ENCODE peak calls at places on chromosomes 1 and 21, in eight cellular contexts. Q is IMR-90; K is left ventricle myocardium inferior; X is cardiac fibroblast; W is T follicular helper cell; J is H9; S is activated CD8-positive, alpha-beta memory T cell treated with anti-CD3 and anti-CD28 coated beads, Interleukin-2, amount 50 U/mL, for 4 hours; Y is stimulated activated CD8-positive, alpha-beta memory T cell treated with anti-CD3 and anti-CD28 coated beads, Interleukin-4, amount 100 ng/mL, for 1 hour. G is an unnamed sample.

GRCh38 chr1:180195916-180196315 is 34.1 kb upstream of the LHX4 start:
- DNase-seq in K (no peak), X (no peak), J (no peak), S (no peak), W (no peak), Y (no peak), Q (no peak), G (no peak)

GRCh38 chr1:65281846-65282245 is 27.5 kb upstream of the DNAJC6 start:
- DNase-seq in J (no peak), K (no peak), W (no peak), Y (no peak), X (no peak), S (no peak), Q (no peak), G (no peak)

GRCh38 chr1:244709491-244710368 is 56.8 kb downstream of the DESI2 start:
- DNase-seq in K (no peak), Q (no peak), Y (no peak), W (no peak), X (no peak), J (no peak), S (no peak), G (no peak)

GRCh38 chr1:98322966-98323365 is 338.6 kb upstream of the SNX7 start:
- DNase-seq in J (no peak), K (no peak), Y (no peak), Q (peak), X (peak), S (no peak), W (no peak), G (no peak)

GRCh38 chr1:244028701-244029100 is 22.4 kb upstream of the ZBTB18 start:
- DNase-seq in X (no peak), J (no peak), K (no peak), Y (no peak), S (no peak), W (no peak), Q (no peak), G (no peak)

GRCh38 chr21:15437873-15438272 is 291.9 kb upstream of the USP25 start:
- DNase-seq in K (no peak), X (peak), Y (no peak), W (no peak), S (no peak), Q (no peak), J (no peak), G (no peak)

GRCh38 chr1:192343304-192343703 is 26.5 kb downstream of the RGS21 start:
- DNase-seq in W (no peak), K (no peak), Q (no peak), X (no peak), J (no peak), Y (no peak), S (no peak), G (no peak)

GRCh38 chr1:186055846-186056245 is 319.2 kb downstream of the TPR start:
- DNase-seq in X (peak), Q (peak), J (no peak), S (no peak), Y (no peak), W (no peak), K (no peak), G (no peak)

GRCh38 chr1:183600136-183600535 is 9.9 kb upstream of the NCF2 start:
- DNase-seq in S (no peak), Y (no peak), X (peak), Q (peak), W (no peak), J (no peak), K (no peak), G (no peak)

GRCh38 chr1:244304156-244304555 is 147.6 kb downstream of the ADSS2 start:
- DNase-seq in J (no peak), K (no peak), S (no peak), Q (no peak), W (no peak), X (no peak), Y (no peak), G (no peak)

GRCh38 chr1:87224209-87224608 is 104.5 kb upstream of the LMO4 start:
- DNase-seq in J (no peak), K (no peak), Y (no peak), W (no peak), S (no peak), Q (peak), X (peak), G (no peak)

GRCh38 chr1:80066060-80066459 is 1059.5 kb upstream of the ADGRL4 start:
- DNase-seq in Y (no peak), X (peak), K (no peak), W (no peak), J (no peak), Q (no peak), S (no peak), G (no peak)

GRCh38 chr1:6185151-6185550 is 5.0 kb upstream of the CHD5 start:
- DNase-seq in Q (peak), X (peak), Y (no peak), W (no peak), S (no peak), J (no peak), K (no peak), G (no peak)

GRCh38 chr1:183912265-183912886 is 107.5 kb downstream of the RGL1 start:
- DNase-seq in Y (no peak), W (no peak), K (no peak), J (no peak), X (no peak), S (no peak), Q (no peak), G (no peak)

GRCh38 chr1:4153571-4153970 is 253.5 kb upstream of the C1orf174 start:
- DNase-seq in X (no peak), Y (no peak), Q (no peak), K (no peak), S (no peak), J (no peak), W (no peak), G (no peak)

GRCh38 chr1:36328713-36329112 is 5.3 kb upstream of the EVA1B start:
- DNase-seq in X (peak), S (no peak), Y (no peak), J (no peak), K (no peak), W (no peak), Q (no peak), G (no peak)

GRCh38 chr1:77757616-77758015 is 2.0 kb downstream of the USP33 start:
- DNase-seq in W (no peak), S (no peak), J (no peak), K (no peak), Y (no peak), X (peak), Q (peak), G (no peak)

GRCh38 chr1:114335273-114335672 is 175.7 kb downstream of the TRIM33 start:
- DNase-seq in S (no peak), J (no peak), X (no peak), W (no peak), K (no peak), Q (no peak), Y (no peak), G (no peak)

GRCh38 chr1:165661691-165662090 is 30.7 kb downstream of the MGST3 start:
- DNase-seq in Q (no peak), X (no peak), W (no peak), Y (no peak), S (no peak), K (no peak), J (no peak), G (no peak)

GRCh38 chr1:172476218-172476811 is 32.4 kb upstream of the PIGC start:
- DNase-seq in Q (no peak), Y (no peak), S (no peak), K (no peak), X (no peak), W (no peak), J (no peak), G (no peak)

GRCh38 chr1:229023651-229024295 is 247.1 kb upstream of the RAB4A start:
- DNase-seq in K (peak), Y (no peak), X (no peak), J (no peak), Q (no peak), W (no peak), S (no peak), G (no peak)

G was measured in GOT3.